ENCODE peak calls at places on chromosome 21, in four cellular contexts. Q is HuH-7.5, F is T-helper 1 cell, A is GM12891. D is an unnamed sample.

GRCh38 chr21:46051379-46051770 is 46.5 kb upstream of the COL6A2 start:
- DNase-seq in Q (no peak), F (no peak), A (no peak), D (no peak)

GRCh38 chr21:45498646-45499000 is 43.6 kb downstream of the SLC19A1 start:
- DNase-seq in Q (no peak), F (no peak), A (no peak), D (no peak)

GRCh38 chr21:29320021-29320420 is 21.3 kb downstream of the BACH1 start:
- DNase-seq in Q (no peak), F (no peak), A (no peak), D (no peak)

GRCh38 chr21:15557925-15558324 is 171.9 kb upstream of the USP25 start:
- DNase-seq in Q (no peak), F (no peak), A (no peak), D (no peak)

GRCh38 chr21:23401278-23401677 is 2206.0 kb downstream of the MRPL39 start:
- DNase-seq in Q (peak), F (no peak), A (no peak), D (peak)

GRCh38 chr21:33551664-33552063 is 8.8 kb downstream of the SON start:
- DNase-seq in Q (no peak), F (no peak), A (no peak), D (no peak)

GRCh38 chr21:32386195-32386870 is 6.5 kb downstream of the URB1 start:
- DNase-seq in Q (no peak), F (no peak), A (no peak), D (no peak)

GRCh38 chr21:45323487-45324380 is 36.0 kb upstream of the POFUT2 start:
- DNase-seq in Q (no peak), F (no peak), A (no peak), D (no peak)

GRCh38 chr21:17495680-17496079 is 17.2 kb upstream of the CXADR start:
- DNase-seq in Q (no peak), F (no peak), A (no peak), D (peak)

GRCh38 chr21:36477559-36477958 is 2.4 kb downstream of the CLDN14 start:
- DNase-seq in Q (no peak), F (no peak), A (no peak), D (peak)

GRCh38 chr21:39681257-39681656 is 63.7 kb upstream of the IGSF5 start:
- DNase-seq in Q (no peak), F (no peak), A (no peak), D (peak)

GRCh38 chr21:28834335-28835238 is 158.1 kb downstream of the LTN1 start:
- DNase-seq in Q (no peak), F (no peak), A (no peak), D (no peak)

GRCh38 chr21:45870851-45871615 is 110.5 kb upstream of the COL6A1 start:
- DNase-seq in Q (no peak), F (no peak), A (no peak), D (no peak)

GRCh38 chr21:44829507-44830092 is 11.7 kb upstream of the SUMO3 start:
- DNase-seq in Q (no peak), F (no peak), A (no peak), D (no peak)

GRCh38 chr21:41932191-41932575 is 21.6 kb downstream of the C2CD2 start:
- DNase-seq in Q (no peak), F (no peak), A (no peak), D (no peak)

GRCh38 chr21:31042080-31042464 is 3.8 kb upstream of the KRTAP19-8 start:
- DNase-seq in Q (no peak), F (no peak), A (no peak), D (no peak)

GRCh38 chr21:46126321-46127238 is 28.7 kb downstream of the COL6A2 start:
- DNase-seq in Q (no peak), F (no peak), A (no peak), D (no peak)

GRCh38 chr21:26776320-26777021 is 68.7 kb downstream of the ADAMTS1 start:
- DNase-seq in Q (no peak), F (no peak), A (no peak), D (no peak)

GRCh38 chr21:39010629-39011404 is 172.4 kb downstream of the PSMG1 start:
- DNase-seq in Q (no peak), F (no peak), A (no peak), D (no peak)

GRCh38 chr21:45583831-45584509 is 41.7 kb upstream of the SLC19A1 start:
- DNase-seq in Q (no peak), F (no peak), A (no peak), D (no peak)

GRCh38 chr21:36550761-36551160 is 70.8 kb upstream of the CLDN14 start:
- DNase-seq in Q (no peak), F (no peak), A (no peak), D (no peak)